ENCODE peak calls at places on chromosomes 2 and 18, in four cellular contexts. One of them, this sample, is unnamed. For H3K9me1, the result is how much of the 10 kb centered on the place peaks cover.

GRCh38 chr18:48819276-48819675 is 131.5 kb downstream of the SMAD7 start:
- DNase-seq in K562: no peak
- DNase-seq in keratinocyte: no peak
- DNase-seq in IMR-90: no peak
- DNase-seq in this sample: no peak

GRCh38 chr2:11754705-11755026 is 8.2 kb downstream of the LPIN1 start:
- DNase-seq in IMR-90: no peak
- DNase-seq in K562: no peak
- DNase-seq in keratinocyte: no peak
- DNase-seq in this sample: no peak

GRCh38 chr2:185335879-185336278 is 402.7 kb upstream of the FSIP2 start:
- DNase-seq in K562: no peak
- DNase-seq in IMR-90: no peak
- DNase-seq in keratinocyte: no peak
- DNase-seq in this sample: no peak

GRCh38 chr2:72864500-72864899 is 22.7 kb upstream of the SPR start:
- DNase-seq in keratinocyte: no peak
- DNase-seq in K562: no peak
- DNase-seq in IMR-90: peak
- DNase-seq in this sample: peak

GRCh38 chr2:239603411-239604356 is 202.9 kb upstream of the HDAC4 start:
- DNase-seq in IMR-90: no peak
- DNase-seq in keratinocyte: no peak
- DNase-seq in K562: no peak
- DNase-seq in this sample: no peak

GRCh38 chr2:134774786-134775641 is 56.2 kb upstream of the TMEM163 start:
- DNase-seq in IMR-90: no peak
- DNase-seq in keratinocyte: peak
- DNase-seq in K562: no peak
- DNase-seq in this sample: no peak

GRCh38 chr2:151733781-151734672 is at the start of gene NEB:
- DNase-seq in K562: no peak
- DNase-seq in keratinocyte: no peak
- DNase-seq in IMR-90: no peak
- DNase-seq in this sample: no peak

GRCh38 chr2:127606594-127607398 is 39.2 kb upstream of the GPR17 start:
- DNase-seq in K562: no peak
- DNase-seq in keratinocyte: no peak
- DNase-seq in IMR-90: no peak
- DNase-seq in this sample: no peak

GRCh38 chr2:64524604-64525322 is 635 bp downstream of the AFTPH start:
- DNase-seq in K562: no peak
- DNase-seq in keratinocyte: no peak
- DNase-seq in IMR-90: peak
- DNase-seq in this sample: no peak

GRCh38 chr2:168432565-168433186 is 23.4 kb upstream of the CERS6 start:
- DNase-seq in K562: no peak
- DNase-seq in IMR-90: no peak
- DNase-seq in keratinocyte: no peak
- DNase-seq in this sample: no peak

GRCh38 chr2:138877421-138877820 is 97.2 kb upstream of the NXPH2 start:
- DNase-seq in K562: no peak
- DNase-seq in IMR-90: no peak
- DNase-seq in keratinocyte: no peak
- DNase-seq in this sample: no peak

GRCh38 chr2:11914455-11914854 is 168.0 kb downstream of the LPIN1 start:
- DNase-seq in keratinocyte: no peak
- DNase-seq in K562: no peak
- DNase-seq in IMR-90: no peak
- DNase-seq in this sample: no peak

GRCh38 chr2:120779781-120780283 is 44.2 kb downstream of the GLI2 start:
- DNase-seq in keratinocyte: no peak
- DNase-seq in K562: peak
- DNase-seq in IMR-90: peak
- DNase-seq in this sample: no peak

GRCh38 chr2:55057474-55057873 is 7.2 kb upstream of the RTN4 start:
- DNase-seq in keratinocyte: no peak
- DNase-seq in IMR-90: no peak
- DNase-seq in K562: no peak
- DNase-seq in this sample: no peak

DNA sequence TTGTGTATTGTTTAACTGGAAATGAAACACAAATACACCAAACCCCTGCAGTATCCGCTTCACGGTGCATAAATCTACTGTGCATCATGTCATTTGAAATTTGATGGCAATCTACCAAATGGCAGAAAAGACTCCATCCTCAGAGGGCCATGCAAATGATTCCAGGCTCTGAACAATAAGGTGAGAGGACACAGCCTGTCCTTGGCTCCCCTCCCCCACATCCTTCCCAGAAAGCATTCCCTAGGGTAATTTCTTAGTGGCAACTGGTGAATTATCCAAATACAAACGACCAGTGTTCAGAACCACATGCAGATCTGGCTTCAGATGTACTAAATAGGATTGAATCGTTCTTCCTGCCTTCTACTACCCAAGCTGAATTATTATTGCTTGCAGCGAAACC is 80.6 kb downstream of the ADCYAP1 start:
- DNase-seq in IMR-90: no peak
- DNase-seq in keratinocyte: no peak
- DNase-seq in K562: no peak
- DNase-seq in this sample: no peak
- H3K9me1 ChIP-seq in IMR-90: under half
- H3K9me1 ChIP-seq in keratinocyte: under half
- H3K9me1 ChIP-seq in K562: under half
- H3K9me1 ChIP-seq in this sample: under half

DNA sequence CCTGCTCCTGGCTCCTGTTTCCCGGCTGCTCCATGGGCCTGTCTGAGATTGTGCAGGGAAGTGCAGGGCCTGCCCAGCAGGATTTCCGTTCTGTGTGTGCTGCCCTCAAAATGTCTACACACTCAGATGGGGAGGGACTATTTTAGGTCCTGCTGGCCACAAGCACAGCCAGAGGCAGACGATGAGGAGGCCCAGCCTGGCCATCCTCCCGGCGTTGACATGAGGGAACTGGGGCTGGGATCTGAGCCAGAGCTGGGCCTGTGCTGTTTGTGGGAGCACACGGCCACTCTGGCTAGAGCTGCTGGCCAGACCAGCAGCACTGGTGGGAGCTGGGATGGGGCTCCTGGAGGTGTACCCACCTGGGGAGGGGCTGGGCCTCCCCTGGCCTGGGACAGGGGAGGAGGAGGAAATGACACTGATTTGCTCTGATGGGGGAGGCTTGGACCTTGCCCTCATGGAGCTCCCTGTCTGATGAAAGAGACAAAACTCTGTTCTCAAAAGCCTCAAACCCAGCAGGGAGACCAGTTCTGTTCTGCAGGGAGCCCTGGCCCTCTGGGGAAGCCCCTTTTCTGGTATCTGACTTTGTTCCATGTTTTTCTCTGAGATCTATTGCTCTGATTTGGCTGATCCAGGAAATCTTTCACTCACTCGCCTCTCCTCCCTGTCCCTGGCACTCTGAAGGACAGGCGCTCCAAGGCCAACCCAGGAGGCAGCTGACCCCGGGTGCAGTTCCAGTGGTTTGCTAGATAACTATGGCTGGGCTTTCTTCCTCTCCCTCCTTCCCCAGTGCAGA is 161.8 kb downstream of the DYSF start:
- DNase-seq in K562: no peak
- DNase-seq in IMR-90: peak
- DNase-seq in keratinocyte: no peak
- DNase-seq in this sample: peak
- H3K9me1 ChIP-seq in K562: under half
- H3K9me1 ChIP-seq in IMR-90: under half
- H3K9me1 ChIP-seq in keratinocyte: under half
- H3K9me1 ChIP-seq in this sample: under half

GRCh38 chr2:74222300-74222650 is 23.9 kb downstream of the MTHFD2 start:
- DNase-seq in K562: no peak
- DNase-seq in IMR-90: no peak
- DNase-seq in keratinocyte: no peak
- DNase-seq in this sample: no peak

GRCh38 chr2:74221091-74221490 is 22.7 kb downstream of the MTHFD2 start:
- DNase-seq in IMR-90: peak
- DNase-seq in keratinocyte: no peak
- DNase-seq in K562: no peak
- DNase-seq in this sample: no peak

GRCh38 chr2:74216642-74217041 is 18.2 kb downstream of the MTHFD2 start:
- DNase-seq in IMR-90: no peak
- DNase-seq in keratinocyte: no peak
- DNase-seq in K562: no peak
- DNase-seq in this sample: no peak

GRCh38 chr2:74221604-74222299 is 23.3 kb downstream of the MTHFD2 start:
- DNase-seq in K562: no peak
- DNase-seq in IMR-90: no peak
- DNase-seq in keratinocyte: no peak
- DNase-seq in this sample: no peak

GRCh38 chr2:74219846-74220486 is 21.6 kb downstream of the MTHFD2 start:
- DNase-seq in K562: no peak
- DNase-seq in IMR-90: no peak
- DNase-seq in keratinocyte: no peak
- DNase-seq in this sample: no peak
- H3K9me1 ChIP-seq in K562: under half
- H3K9me1 ChIP-seq in IMR-90: under half
- H3K9me1 ChIP-seq in keratinocyte: under half
- H3K9me1 ChIP-seq in this sample: under half

DNA sequence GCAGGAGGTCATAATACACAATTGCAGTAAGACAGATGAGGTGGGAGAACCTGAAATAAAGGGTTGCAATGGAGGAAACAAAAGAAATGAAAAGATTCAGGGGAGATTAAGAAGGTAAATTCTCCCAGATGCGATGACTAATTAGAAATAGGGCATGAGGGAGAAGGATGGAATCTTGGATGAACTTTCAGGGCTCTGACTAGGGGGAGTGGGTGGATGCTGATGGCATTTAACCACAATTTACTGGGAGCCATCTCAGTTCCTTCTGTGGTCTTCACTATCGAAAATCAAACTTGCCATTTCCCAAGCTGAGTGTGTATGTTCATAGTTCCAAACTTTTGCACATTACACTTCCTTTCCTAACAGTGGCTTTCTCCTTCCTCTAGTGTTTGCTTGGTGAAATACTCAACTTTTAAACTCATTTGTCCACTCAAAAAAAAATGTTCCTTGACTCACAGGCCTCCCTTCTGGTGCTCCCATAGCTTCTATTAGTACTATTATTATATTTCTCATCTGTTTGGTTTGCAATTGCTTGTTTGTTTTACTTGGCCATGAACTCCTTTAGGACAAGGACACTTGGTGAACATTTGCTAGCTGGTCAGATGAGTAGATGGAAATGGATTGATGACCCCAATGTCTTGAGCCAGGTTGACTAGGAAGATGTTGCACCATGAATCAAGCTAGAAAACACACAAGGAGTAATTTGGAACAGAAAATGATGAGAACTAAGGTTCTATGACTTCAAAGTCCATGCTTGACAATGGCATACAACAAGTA is 178.5 kb downstream of the DIS3L2 start:
- DNase-seq in K562: no peak
- DNase-seq in keratinocyte: no peak
- DNase-seq in IMR-90: peak
- DNase-seq in this sample: no peak
- H3K9me1 ChIP-seq in K562: under half
- H3K9me1 ChIP-seq in keratinocyte: under half
- H3K9me1 ChIP-seq in IMR-90: under half
- H3K9me1 ChIP-seq in this sample: under half